ENCODE peak calls at places on chromosome 6, in six cellular contexts. G is stimulated activated CD4-positive, alpha-beta T cell treated with anti-CD3 and anti-CD28 coated beads, Interleukin-12 subunit alpha, Interleukin-12 subunit beta, amount 100 ng/mL, for 4 hours; V is BE2C; C is H9; I is cerebellum; K is Peyer's patch. O is an unnamed sample.

GRCh38 chr6:13559251-13559650 is 15.2 kb upstream of the SIRT5 start:
- DNase-seq in G (no peak), V (no peak), C (no peak), I (no peak), K (no peak), O (no peak)

GRCh38 chr6:34810936-34811632 is 19.2 kb downstream of the BLTP3A start:
- DNase-seq in G (no peak), V (no peak), C (no peak), I (no peak), K (no peak), O (no peak)

GRCh38 chr6:14622135-14622534 is 504.6 kb downstream of the CD83 start:
- DNase-seq in G (no peak), V (no peak), C (no peak), I (no peak), K (no peak), O (no peak)

GRCh38 chr6:169971171-169971861 is 219.9 kb downstream of the ERMARD start:
- DNase-seq in G (no peak), V (no peak), C (peak; percentile 17), I (no peak), K (peak; percentile 13), O (no peak)

GRCh38 chr6:168370310-168370991 is 50.9 kb upstream of the DACT2 start:
- DNase-seq in G (peak; percentile 54), V (peak; percentile 75), C (peak; percentile 85), I (peak; percentile 14), K (no peak), O (peak; percentile 88)

GRCh38 chr6:169969372-169970099 is 218.1 kb downstream of the ERMARD start:
- DNase-seq in G (no peak), V (no peak), C (no peak), I (peak; percentile 43), K (no peak), O (no peak)

GRCh38 chr6:114523508-114523907 is 180.7 kb upstream of the HS3ST5 start:
- DNase-seq in G (no peak), V (no peak), C (no peak), I (no peak), K (no peak), O (no peak)

GRCh38 chr6:15246217-15247211 is 645 bp downstream of the JARID2 start:
- DNase-seq in G (no peak), V (no peak), C (no peak), I (no peak), K (no peak), O (peak; percentile 23)

GRCh38 chr6:7991992-7992815 is 72.0 kb downstream of the BLOC1S5 start:
- DNase-seq in G (no peak), V (no peak), C (no peak), I (no peak), K (no peak), O (no peak)

GRCh38 chr6:108419934-108420609 is 125.2 kb downstream of the AFG1L start:
- DNase-seq in G (no peak), V (no peak), C (no peak), I (no peak), K (no peak), O (no peak)

GRCh38 chr6:127566671-127567070 is 10.3 kb upstream of the C6orf58 start:
- DNase-seq in G (no peak), V (no peak), C (no peak), I (no peak), K (no peak), O (no peak)

GRCh38 chr6:167350731-167351655 is 26.1 kb downstream of the TTLL2 start:
- DNase-seq in G (peak; percentile 85), V (peak; percentile 88), C (peak; percentile 93), I (peak; percentile 34), K (peak; percentile 76), O (peak; percentile 87)

GRCh38 chr6:14192186-14192788 is 74.7 kb downstream of the CD83 start:
- DNase-seq in G (no peak), V (no peak), C (no peak), I (no peak), K (no peak), O (no peak)

GRCh38 chr6:149696904-149697303 is 21.0 kb downstream of the LATS1 start:
- DNase-seq in G (no peak), V (no peak), C (no peak), I (no peak), K (no peak), O (no peak)

GRCh38 chr6:27668442-27669275 is 195.8 kb upstream of the ZNF184 start:
- DNase-seq in G (peak; percentile 66), V (peak; percentile 74), C (peak; percentile 89), I (no peak), K (no peak), O (peak; percentile 46)

GRCh38 chr6:132446136-132446535 is 44.9 kb upstream of the MOXD1 start:
- DNase-seq in G (no peak), V (no peak), C (no peak), I (no peak), K (no peak), O (no peak)

GRCh38 chr6:47737406-47737805 is 39.0 kb downstream of the ADGRF4 start:
- DNase-seq in G (no peak), V (no peak), C (no peak), I (no peak), K (no peak), O (no peak)

GRCh38 chr6:145247677-145248419 is 487.5 kb downstream of the EPM2A start:
- DNase-seq in G (no peak), V (no peak), C (no peak), I (no peak), K (no peak), O (no peak)

GRCh38 chr6:35954335-35954734 is 33.4 kb upstream of the SRPK1 start:
- DNase-seq in G (no peak), V (no peak), C (no peak), I (no peak), K (no peak), O (no peak)

GRCh38 chr6:138577151-138577915 is 78.0 kb upstream of the NHSL1 start:
- DNase-seq in G (no peak), V (no peak), C (no peak), I (peak; percentile 68), K (no peak), O (no peak)

GRCh38 chr6:89471287-89471867 is 38.4 kb downstream of the ANKRD6 start:
- DNase-seq in G (no peak), V (no peak), C (no peak), I (no peak), K (no peak), O (no peak)

GRCh38 chr6:162198072-162198471 is 529.5 kb downstream of the PRKN start:
- DNase-seq in G (no peak), V (no peak), C (peak; percentile 40), I (no peak), K (no peak), O (no peak)

GRCh38 chr6:110875548-110876169 is 1.1 kb downstream of the AMD1 start:
- DNase-seq in G (peak; percentile 65), V (peak; percentile 66), C (no peak), I (peak; percentile 31), K (peak; percentile 47), O (peak; percentile 74)